ENCODE peak calls at places on chromosomes 7 and 10, in four cellular contexts. O is T-helper 1 cell, Z is A172, X is K562. N is an unnamed sample.
A peak's percentile ranks its signal among the peaks of the same experiment; 100 is the strongest.

GRCh38 chr10:77196616-77197015 is 441.0 kb downstream of the KCNMA1 start:
- DNase-seq in O (no peak), Z (no peak), X (no peak), N (no peak)

GRCh38 chr10:100760726-100761125 is 15.3 kb downstream of the PAX2 start:
- DNase-seq in O (no peak), Z (no peak), X (no peak), N (no peak)

GRCh38 chr7:17680026-17680425 is 260.3 kb downstream of the SNX13 start:
- DNase-seq in O (no peak), Z (peak; percentile 82), X (no peak), N (peak; percentile 84)

GRCh38 chr10:110279062-110279986 is 25.4 kb downstream of the SMNDC1 start:
- DNase-seq in O (peak; percentile 30), Z (peak; percentile 58), X (peak; percentile 28), N (peak; percentile 60)

GRCh38 chr10:69338133-69338456 is 59.8 kb downstream of the HK1 start:
- DNase-seq in O (no peak), Z (no peak), X (no peak), N (no peak)

GRCh38 chr7:74207586-74207985 is 2.2 kb upstream of the LAT2 start:
- DNase-seq in O (no peak), Z (no peak), X (no peak), N (no peak)

GRCh38 chr7:1160665-1161010 is 642 bp upstream of the ZFAND2A start:
- DNase-seq in O (no peak), Z (peak; percentile 19), X (peak; percentile 57), N (peak; percentile 26)

GRCh38 chr10:3889961-3890522 is 105.0 kb upstream of the KLF6 start:
- DNase-seq in O (no peak), Z (peak; percentile 94), X (no peak), N (peak; percentile 97)

GRCh38 chr7:144001543-144001942 is 1.4 kb downstream of the OR6B1 start:
- DNase-seq in O (no peak), Z (no peak), X (no peak), N (no peak)

GRCh38 chr7:131431289-131431688 is 103.6 kb downstream of the MKLN1 start:
- DNase-seq in O (no peak), Z (peak; percentile 60), X (no peak), N (no peak)

GRCh38 chr10:10589540-10589939 is 428.1 kb upstream of the CELF2 start:
- DNase-seq in O (no peak), Z (no peak), X (no peak), N (peak; percentile 12)

GRCh38 chr10:44157574-44157973 is 227.3 kb downstream of the CXCL12 start:
- DNase-seq in O (no peak), Z (no peak), X (no peak), N (no peak)

GRCh38 chr10:30027057-30028005 is 32.1 kb downstream of the JCAD start:
- DNase-seq in O (peak; percentile 78), Z (no peak), X (peak; percentile 20), N (no peak)

GRCh38 chr7:107430057-107430456 is 39.8 kb upstream of the GPR22 start:
- DNase-seq in O (no peak), Z (no peak), X (no peak), N (no peak)

N was measured in kidney glomerular epithelial cell.